ENCODE peak calls at places on chromosomes 2 and 18, in nine cellular contexts. One of them, this sample, is unnamed.

GRCh38 chr2:85326946-85327756 is 638 bp downstream of the TGOLN2 start:
- DNase-seq in NCI-H1092 treated with DMSO at 0.1 percent for 48 hours: no peak
- DNase-seq in fibroblast of pulmonary artery: peak; percentile 55
- DNase-seq in activated T-helper 9 cell treated with anti-CD3 and anti-CD28 coated beads, Interleukin-2, amount 50 U/mL, for 16 hours: peak; percentile 22
- DNase-seq in NCI-H2029: no peak
- DNase-seq in retina: peak; percentile 64
- DNase-seq in amniotic stem cell: peak; percentile 4
- DNase-seq in EL: peak; percentile 48
- DNase-seq in fibroblast of the aortic adventitia: peak; percentile 59
- DNase-seq in this sample: peak; percentile 27

GRCh38 chr18:55489742-55490055 is 98.3 kb downstream of the TCF4 start:
- DNase-seq in amniotic stem cell: no peak
- DNase-seq in retina: no peak
- DNase-seq in fibroblast of pulmonary artery: no peak
- DNase-seq in EL: no peak
- DNase-seq in activated T-helper 9 cell treated with anti-CD3 and anti-CD28 coated beads, Interleukin-2, amount 50 U/mL, for 16 hours: no peak
- DNase-seq in NCI-H2029: no peak
- DNase-seq in NCI-H1092 treated with DMSO at 0.1 percent for 48 hours: peak; percentile 74
- DNase-seq in fibroblast of the aortic adventitia: no peak
- DNase-seq in this sample: no peak

GRCh38 chr2:206083602-206084467 is 2.1 kb downstream of the INO80D start:
- DNase-seq in fibroblast of pulmonary artery: no peak
- DNase-seq in retina: peak; percentile 23
- DNase-seq in activated T-helper 9 cell treated with anti-CD3 and anti-CD28 coated beads, Interleukin-2, amount 50 U/mL, for 16 hours: no peak
- DNase-seq in NCI-H1092 treated with DMSO at 0.1 percent for 48 hours: no peak
- DNase-seq in EL: no peak
- DNase-seq in amniotic stem cell: no peak
- DNase-seq in NCI-H2029: peak; percentile 28
- DNase-seq in fibroblast of the aortic adventitia: peak; percentile 9
- DNase-seq in this sample: peak; percentile 19

GRCh38 chr2:165462433-165462832 is 7.1 kb upstream of the CSRNP3 start:
- DNase-seq in fibroblast of the aortic adventitia: no peak
- DNase-seq in NCI-H1092 treated with DMSO at 0.1 percent for 48 hours: peak; percentile 95
- DNase-seq in amniotic stem cell: no peak
- DNase-seq in activated T-helper 9 cell treated with anti-CD3 and anti-CD28 coated beads, Interleukin-2, amount 50 U/mL, for 16 hours: no peak
- DNase-seq in NCI-H2029: no peak
- DNase-seq in EL: no peak
- DNase-seq in retina: peak; percentile 62
- DNase-seq in fibroblast of pulmonary artery: no peak
- DNase-seq in this sample: no peak

GRCh38 chr2:43519711-43520221 is 76.1 kb downstream of the THADA start:
- DNase-seq in activated T-helper 9 cell treated with anti-CD3 and anti-CD28 coated beads, Interleukin-2, amount 50 U/mL, for 16 hours: no peak
- DNase-seq in amniotic stem cell: peak; percentile 77
- DNase-seq in fibroblast of the aortic adventitia: peak; percentile 98
- DNase-seq in NCI-H2029: peak; percentile 70
- DNase-seq in NCI-H1092 treated with DMSO at 0.1 percent for 48 hours: no peak
- DNase-seq in fibroblast of pulmonary artery: peak; percentile 96
- DNase-seq in retina: no peak
- DNase-seq in EL: peak; percentile 84
- DNase-seq in this sample: no peak

GRCh38 chr2:29281585-29281984 is 166.4 kb downstream of the CLIP4 start:
- DNase-seq in activated T-helper 9 cell treated with anti-CD3 and anti-CD28 coated beads, Interleukin-2, amount 50 U/mL, for 16 hours: no peak
- DNase-seq in EL: peak; percentile 72
- DNase-seq in retina: peak; percentile 72
- DNase-seq in fibroblast of pulmonary artery: peak; percentile 63
- DNase-seq in NCI-H1092 treated with DMSO at 0.1 percent for 48 hours: peak; percentile 56
- DNase-seq in NCI-H2029: peak; percentile 2
- DNase-seq in amniotic stem cell: no peak
- DNase-seq in fibroblast of the aortic adventitia: peak; percentile 67
- DNase-seq in this sample: no peak

GRCh38 chr18:38923136-38923535 is 1357.5 kb upstream of the CELF4 start:
- DNase-seq in NCI-H1092 treated with DMSO at 0.1 percent for 48 hours: no peak
- DNase-seq in NCI-H2029: peak; percentile 62
- DNase-seq in fibroblast of the aortic adventitia: no peak
- DNase-seq in activated T-helper 9 cell treated with anti-CD3 and anti-CD28 coated beads, Interleukin-2, amount 50 U/mL, for 16 hours: no peak
- DNase-seq in EL: no peak
- DNase-seq in fibroblast of pulmonary artery: no peak
- DNase-seq in retina: no peak
- DNase-seq in amniotic stem cell: no peak
- DNase-seq in this sample: no peak

GRCh38 chr2:25615395-25615794 is 58.0 kb downstream of the DTNB start:
- DNase-seq in fibroblast of the aortic adventitia: no peak
- DNase-seq in NCI-H1092 treated with DMSO at 0.1 percent for 48 hours: no peak
- DNase-seq in retina: no peak
- DNase-seq in amniotic stem cell: no peak
- DNase-seq in activated T-helper 9 cell treated with anti-CD3 and anti-CD28 coated beads, Interleukin-2, amount 50 U/mL, for 16 hours: no peak
- DNase-seq in fibroblast of pulmonary artery: no peak
- DNase-seq in NCI-H2029: no peak
- DNase-seq in EL: no peak
- DNase-seq in this sample: no peak

GRCh38 chr2:12456293-12457151 is 260.2 kb upstream of the TRIB2 start:
- DNase-seq in NCI-H1092 treated with DMSO at 0.1 percent for 48 hours: no peak
- DNase-seq in retina: no peak
- DNase-seq in fibroblast of the aortic adventitia: peak; percentile 100
- DNase-seq in activated T-helper 9 cell treated with anti-CD3 and anti-CD28 coated beads, Interleukin-2, amount 50 U/mL, for 16 hours: peak; percentile 51
- DNase-seq in NCI-H2029: peak; percentile 54
- DNase-seq in amniotic stem cell: peak; percentile 76
- DNase-seq in fibroblast of pulmonary artery: peak; percentile 100
- DNase-seq in EL: peak; percentile 95
- DNase-seq in this sample: peak; percentile 70

GRCh38 chr2:11753886-11754704 is 7.7 kb downstream of the LPIN1 start:
- DNase-seq in retina: no peak
- DNase-seq in EL: peak; percentile 69
- DNase-seq in fibroblast of pulmonary artery: peak; percentile 67
- DNase-seq in NCI-H1092 treated with DMSO at 0.1 percent for 48 hours: peak; percentile 35
- DNase-seq in fibroblast of the aortic adventitia: peak; percentile 73
- DNase-seq in activated T-helper 9 cell treated with anti-CD3 and anti-CD28 coated beads, Interleukin-2, amount 50 U/mL, for 16 hours: peak; percentile 61
- DNase-seq in amniotic stem cell: peak; percentile 40
- DNase-seq in NCI-H2029: peak; percentile 93
- DNase-seq in this sample: peak; percentile 47

GRCh38 chr18:11136241-11136640 is 13.1 kb downstream of the PIEZO2 start:
- DNase-seq in NCI-H1092 treated with DMSO at 0.1 percent for 48 hours: no peak
- DNase-seq in EL: peak; percentile 19
- DNase-seq in fibroblast of pulmonary artery: no peak
- DNase-seq in NCI-H2029: no peak
- DNase-seq in activated T-helper 9 cell treated with anti-CD3 and anti-CD28 coated beads, Interleukin-2, amount 50 U/mL, for 16 hours: no peak
- DNase-seq in amniotic stem cell: no peak
- DNase-seq in fibroblast of the aortic adventitia: no peak
- DNase-seq in retina: no peak
- DNase-seq in this sample: no peak

GRCh38 chr2:36367497-36368353 is 12.1 kb downstream of the CRIM1 start:
- DNase-seq in NCI-H1092 treated with DMSO at 0.1 percent for 48 hours: no peak
- DNase-seq in amniotic stem cell: no peak
- DNase-seq in fibroblast of pulmonary artery: peak; percentile 58
- DNase-seq in activated T-helper 9 cell treated with anti-CD3 and anti-CD28 coated beads, Interleukin-2, amount 50 U/mL, for 16 hours: no peak
- DNase-seq in EL: peak; percentile 57
- DNase-seq in retina: no peak
- DNase-seq in fibroblast of the aortic adventitia: peak; percentile 57
- DNase-seq in NCI-H2029: no peak
- DNase-seq in this sample: no peak

GRCh38 chr2:101308432-101309210 is at the start of gene RNF149:
- DNase-seq in amniotic stem cell: peak; percentile 57
- DNase-seq in fibroblast of pulmonary artery: peak; percentile 93
- DNase-seq in fibroblast of the aortic adventitia: peak; percentile 90
- DNase-seq in NCI-H2029: peak; percentile 59
- DNase-seq in activated T-helper 9 cell treated with anti-CD3 and anti-CD28 coated beads, Interleukin-2, amount 50 U/mL, for 16 hours: peak; percentile 90
- DNase-seq in NCI-H1092 treated with DMSO at 0.1 percent for 48 hours: peak; percentile 74
- DNase-seq in EL: peak; percentile 90
- DNase-seq in retina: peak; percentile 96
- DNase-seq in this sample: peak; percentile 73

GRCh38 chr2:171811229-171811628 is 82.8 kb downstream of the SLC25A12 start:
- DNase-seq in NCI-H2029: no peak
- DNase-seq in retina: no peak
- DNase-seq in activated T-helper 9 cell treated with anti-CD3 and anti-CD28 coated beads, Interleukin-2, amount 50 U/mL, for 16 hours: no peak
- DNase-seq in fibroblast of the aortic adventitia: peak; percentile 67
- DNase-seq in EL: peak; percentile 44
- DNase-seq in NCI-H1092 treated with DMSO at 0.1 percent for 48 hours: peak; percentile 46
- DNase-seq in amniotic stem cell: no peak
- DNase-seq in fibroblast of pulmonary artery: peak; percentile 65
- DNase-seq in this sample: no peak

GRCh38 chr2:72793798-72794447 is 31.9 kb downstream of the EXOC6B start:
- DNase-seq in fibroblast of pulmonary artery: peak; percentile 48
- DNase-seq in NCI-H2029: no peak
- DNase-seq in activated T-helper 9 cell treated with anti-CD3 and anti-CD28 coated beads, Interleukin-2, amount 50 U/mL, for 16 hours: no peak
- DNase-seq in NCI-H1092 treated with DMSO at 0.1 percent for 48 hours: no peak
- DNase-seq in amniotic stem cell: no peak
- DNase-seq in EL: peak; percentile 50
- DNase-seq in retina: no peak
- DNase-seq in fibroblast of the aortic adventitia: peak; percentile 53
- DNase-seq in this sample: no peak

This sample was measured in stimulated activated CD4-positive, alpha-beta T cell treated with anti-CD3 and anti-CD28 coated beads, TNF-alpha, amount 100 ng/mL, for 24 hours.